ENCODE peak calls at places on chromosomes 16 and 17, in seven cellular contexts. N is RPMI8226; J is stimulated activated CD4-positive, alpha-beta T cell treated with anti-CD3 and anti-CD28 coated beads, Interleukin-4, amount 100 ng/mL, for 24 hours; H is hepatic stellate cell; S is GM04503; D is NCI-H1417; K is right cardiac atrium. Q is an unnamed sample.

GRCh38 chr17:8059131-8059530 is 20.3 kb downstream of the ALOX15B start:
- DNase-seq in S (no peak), D (peak), J (no peak), N (no peak), K (peak), H (no peak), Q (no peak)

GRCh38 chr17:30290077-30290476 is 1.7 kb downstream of the BLMH start:
- DNase-seq in J (no peak), H (no peak), S (no peak), N (no peak), D (no peak), K (no peak), Q (peak)

GRCh38 chr17:36714789-36715188 is 113.4 kb downstream of the MRM1 start:
- DNase-seq in H (no peak), N (no peak), K (no peak), J (no peak), D (no peak), S (no peak), Q (no peak)

GRCh38 chr17:18960803-18961511 is 9.0 kb downstream of the SLC5A10 start:
- DNase-seq in N (peak), K (peak), H (peak), J (peak), S (no peak), D (peak), Q (peak)

GRCh38 chr17:77581480-77581879 is 377.0 kb upstream of the TNRC6C start:
- DNase-seq in J (no peak), H (no peak), S (peak), K (no peak), N (no peak), D (no peak), Q (no peak)

GRCh38 chr17:39270923-39271322 is 45.2 kb upstream of the STAC2 start:
- DNase-seq in N (peak), H (peak), K (no peak), S (peak), D (peak), J (no peak), Q (peak)

GRCh38 chr17:30532871-30533270 is 55.7 kb downstream of the GOSR1 start:
- DNase-seq in J (no peak), K (no peak), N (no peak), H (no peak), D (no peak), S (no peak), Q (no peak)

GRCh38 chr17:79811888-79812205 is 15.0 kb upstream of the CBX8 start:
- DNase-seq in H (no peak), N (no peak), J (no peak), D (no peak), S (no peak), K (no peak), Q (no peak)

GRCh38 chr17:78315355-78316114 is 44.3 kb downstream of the SOCS3 start:
- DNase-seq in N (no peak), K (peak), S (peak), J (peak), D (peak), H (peak), Q (peak)

GRCh38 chr16:56603589-56603988 is 4.8 kb upstream of the MT2A start:
- DNase-seq in D (peak), N (peak), S (no peak), J (peak), H (peak), K (peak), Q (peak)

GRCh38 chr17:28916302-28916934 is 13.5 kb upstream of the DHRS13 start:
- DNase-seq in H (no peak), K (peak), J (peak), N (peak), D (peak), S (no peak), Q (peak)

GRCh38 chr17:29458066-29458465 is 67.9 kb downstream of the TAOK1 start:
- DNase-seq in N (no peak), J (no peak), K (no peak), H (no peak), D (no peak), S (no peak), Q (no peak)

GRCh38 chr17:50209472-50210248 is 8.2 kb upstream of the COL1A1 start:
- DNase-seq in S (peak), K (peak), N (no peak), J (no peak), D (no peak), H (peak), Q (no peak)